ENCODE peak calls at places on chromosomes 16 and 17, in eight cellular contexts. E is AG08396; O is IMR-90; W is T1000; V is AG08395; Z is A549; U is HuH-7; M is stimulated activated CD8-positive, alpha-beta memory T cell treated with anti-CD3 and anti-CD28 coated beads, Interleukin-7, amount 100 ng/mL, for 1 hour. T is an unnamed sample.

GRCh38 chr17:82198092-82198491 is 14.6 kb downstream of the CCDC57 start:
- DNase-seq in E (no peak), O (no peak), W (no peak), V (no peak), Z (no peak), U (no peak), M (no peak), T (no peak)

GRCh38 chr17:33896309-33896708 is 358.8 kb upstream of the CCL2 start:
- DNase-seq in E (no peak), O (no peak), W (no peak), V (no peak), Z (no peak), U (no peak), M (no peak), T (no peak)

GRCh38 chr16:14378684-14379467 is 251.2 kb downstream of the PARN start:
- DNase-seq in E (no peak), O (peak), W (peak), V (peak), Z (no peak), U (no peak), M (no peak), T (no peak)

GRCh38 chr16:1194665-1195392 is 30.2 kb downstream of the TPSG1 start:
- DNase-seq in E (peak), O (no peak), W (no peak), V (no peak), Z (no peak), U (peak), M (no peak), T (no peak)

GRCh38 chr16:1493746-1494094 is 560 bp downstream of the TELO2 start:
- DNase-seq in E (peak), O (no peak), W (no peak), V (no peak), Z (peak), U (no peak), M (no peak), T (no peak)

GRCh38 chr17:40433551-40434384 is 9.5 kb upstream of the IGFBP4 start:
- DNase-seq in E (no peak), O (no peak), W (no peak), V (no peak), Z (peak), U (no peak), M (no peak), T (no peak)

GRCh38 chr16:27179500-27180072 is 23.7 kb upstream of the KDM8 start:
- DNase-seq in E (peak), O (peak), W (no peak), V (peak), Z (peak), U (peak), M (peak), T (peak)

GRCh38 chr16:66653581-66654350 is 42.8 kb downstream of the CMTM4 start:
- DNase-seq in E (no peak), O (no peak), W (no peak), V (no peak), Z (no peak), U (no peak), M (no peak), T (no peak)

GRCh38 chr16:17450291-17450690 is 20.5 kb downstream of the XYLT1 start:
- DNase-seq in E (no peak), O (no peak), W (no peak), V (no peak), Z (no peak), U (no peak), M (no peak), T (no peak)

GRCh38 chr17:43176119-43176570 is 5.1 kb downstream of the NBR1 start:
- DNase-seq in E (no peak), O (no peak), W (no peak), V (no peak), Z (no peak), U (no peak), M (no peak), T (no peak)

GRCh38 chr17:45246861-45247428 is 14.9 kb downstream of the SPATA32 start:
- DNase-seq in E (peak), O (peak), W (no peak), V (no peak), Z (peak), U (peak), M (no peak), T (no peak)

GRCh38 chr16:4494746-4495490 is 18.7 kb downstream of the HMOX2 start:
- DNase-seq in E (peak), O (peak), W (no peak), V (peak), Z (no peak), U (no peak), M (no peak), T (no peak)

GRCh38 chr17:39555368-39555767 is 52.4 kb downstream of the NEUROD2 start:
- DNase-seq in E (no peak), O (no peak), W (no peak), V (no peak), Z (no peak), U (no peak), M (no peak), T (no peak)

GRCh38 chr17:43069368-43069898 is 44.4 kb downstream of the RND2 start:
- DNase-seq in E (no peak), O (no peak), W (no peak), V (no peak), Z (no peak), U (no peak), M (no peak), T (no peak)

GRCh38 chr16:3610698-3611144 is 685 bp downstream of the SLX4 start:
- DNase-seq in E (no peak), O (no peak), W (no peak), V (peak), Z (no peak), U (peak), M (no peak), T (no peak)

GRCh38 chr16:11016993-11017392 is 72.6 kb downstream of the CLEC16A start:
- DNase-seq in E (peak), O (peak), W (peak), V (peak), Z (peak), U (no peak), M (peak), T (no peak)

GRCh38 chr17:80523054-80523744 is 21.4 kb upstream of the RPTOR start:
- DNase-seq in E (no peak), O (no peak), W (no peak), V (no peak), Z (no peak), U (no peak), M (no peak), T (no peak)

GRCh38 chr16:27314161-27314723 is 468 bp downstream of the IL4R start:
- DNase-seq in E (peak), O (peak), W (peak), V (peak), Z (peak), U (peak), M (no peak), T (no peak)

GRCh38 chr17:9173386-9173983 is 152.2 kb downstream of the NTN1 start:
- DNase-seq in E (no peak), O (no peak), W (no peak), V (no peak), Z (no peak), U (no peak), M (no peak), T (no peak)

GRCh38 chr17:2337152-2337810 is at the start of gene SGSM2:
- DNase-seq in E (peak), O (peak), W (peak), V (peak), Z (peak), U (peak), M (peak), T (no peak)

GRCh38 chr16:57677622-57678369 is 9.7 kb downstream of the ADGRG3 start:
- DNase-seq in E (no peak), O (no peak), W (no peak), V (no peak), Z (peak), U (no peak), M (no peak), T (no peak)

GRCh38 chr16:79599256-79599836 is 1.2 kb downstream of the MAF start:
- DNase-seq in E (peak), O (no peak), W (no peak), V (no peak), Z (peak), U (peak), M (no peak), T (no peak)

GRCh38 chr17:55722742-55723487 is at the start of gene TMEM100:
- DNase-seq in E (peak), O (peak), W (peak), V (peak), Z (no peak), U (no peak), M (no peak), T (no peak)

GRCh38 chr16:12147681-12148479 is 171.3 kb downstream of the SNX29 start:
- DNase-seq in E (no peak), O (no peak), W (no peak), V (no peak), Z (no peak), U (no peak), M (no peak), T (no peak)

GRCh38 chr17:79907855-79908254 is 68.6 kb upstream of the CBX4 start:
- DNase-seq in E (no peak), O (peak), W (no peak), V (no peak), Z (no peak), U (no peak), M (no peak), T (no peak)